ENCODE peak calls at places on chromosomes 1 and 21, in four cellular contexts. L, I, X and G are unnamed samples.

GRCh38 chr1:66402194-66402593 is 131.8 kb upstream of the SGIP1 start:
- DNase-seq in L (peak; percentile 51), I (no peak), X (no peak), G (no peak)

GRCh38 chr21:45874716-45875415 is 106.7 kb upstream of the COL6A1 start:
- DNase-seq in L (peak; percentile 57), X (no peak), I (peak; percentile 9), G (no peak)

GRCh38 chr21:32712043-32712442 is 15.8 kb downstream of the SYNJ1 start:
- DNase-seq in L (peak; percentile 20), I (no peak), X (no peak), G (no peak)

GRCh38 chr1:12287869-12288268 is 58.0 kb downstream of the VPS13D start:
- DNase-seq in I (no peak), X (no peak), L (no peak), G (no peak)

GRCh38 chr1:201229771-201230635 is 39.4 kb downstream of the IGFN1 start:
- DNase-seq in L (no peak), X (no peak), I (no peak), G (peak; percentile 80)

GRCh38 chr1:55428944-55429931 is 214.1 kb upstream of the USP24 start:
- DNase-seq in I (peak; percentile 100), L (peak; percentile 11), X (peak; percentile 100), G (peak; percentile 92)

GRCh38 chr1:232982238-232982944 is 32.0 kb downstream of the NTPCR start:
- DNase-seq in X (no peak), I (no peak), L (no peak), G (no peak)

GRCh38 chr1:175191654-175192053 is 922 bp downstream of the KIAA0040 start:
- DNase-seq in I (no peak), L (peak; percentile 39), X (no peak), G (peak; percentile 90)

GRCh38 chr1:211711313-211711712 is 35.9 kb upstream of the NEK2 start:
- DNase-seq in X (no peak), I (no peak), L (no peak), G (no peak)

GRCh38 chr1:26358411-26359384 is 4.8 kb upstream of the CRYBG2 start:
- DNase-seq in X (no peak), L (peak; percentile 83), I (peak; percentile 90), G (no peak)

GRCh38 chr21:45366931-45367401 is 38.0 kb upstream of the COL18A1 start:
- DNase-seq in X (no peak), I (peak; percentile 74), L (peak; percentile 55), G (no peak)

GRCh38 chr1:178607718-178608408 is 95.0 kb downstream of the TEX35 start:
- DNase-seq in L (no peak), X (no peak), I (no peak), G (no peak)

GRCh38 chr1:12183095-12183794 is 16.5 kb downstream of the TNFRSF1B start:
- DNase-seq in L (no peak), I (no peak), X (no peak), G (no peak)

GRCh38 chr1:176998396-176998795 is 166.1 kb downstream of the ASTN1 start:
- DNase-seq in X (no peak), L (no peak), I (no peak), G (peak; percentile 39)

GRCh38 chr1:247447162-247447909 is 10.6 kb downstream of the OR2B11 start:
- DNase-seq in I (no peak), L (no peak), X (no peak), G (no peak)

GRCh38 chr1:39943471-39944290 is 11.3 kb upstream of the MFSD2A start:
- DNase-seq in L (no peak), I (no peak), X (no peak), G (no peak)

GRCh38 chr1:31198150-31198549 is 41.5 kb downstream of the NKAIN1 start:
- DNase-seq in X (no peak), L (no peak), I (no peak), G (no peak)

GRCh38 chr21:45615145-45615711 is 28.3 kb upstream of the PCBP3 start:
- DNase-seq in X (no peak), I (peak; percentile 23), L (peak; percentile 69), G (no peak)

GRCh38 chr1:97340951-97341350 is 579.9 kb downstream of the DPYD start:
- DNase-seq in X (no peak), I (no peak), L (no peak), G (no peak)

GRCh38 chr1:178417858-178418257 is 78.9 kb downstream of the CLEC20A start:
- DNase-seq in I (peak; percentile 53), X (peak; percentile 79), L (no peak), G (no peak)

GRCh38 chr1:70717211-70717610 is 306.1 kb downstream of the CTH start:
- DNase-seq in L (no peak), I (no peak), X (no peak), G (no peak)

GRCh38 chr1:97243973-97244560 is 522.5 kb downstream of the PTBP2 start:
- DNase-seq in I (no peak), X (no peak), L (no peak), G (no peak)

GRCh38 chr1:42756956-42757891 is 9.6 kb downstream of the P3H1 start:
- DNase-seq in L (no peak), I (peak; percentile 70), X (no peak), G (no peak)

GRCh38 chr1:53672785-53673184 is 66.2 kb downstream of the GLIS1 start:
- DNase-seq in I (no peak), X (no peak), L (no peak), G (no peak)

GRCh38 chr1:57889686-57890360 is 466.0 kb upstream of the DAB1 start:
- DNase-seq in X (no peak), L (no peak), I (no peak), G (no peak)

GRCh38 chr1:24894002-24894401 is 36.1 kb downstream of the RUNX3 start:
- DNase-seq in L (no peak), I (no peak), X (no peak), G (no peak)

GRCh38 chr1:192730206-192730605 is 78.6 kb upstream of the RGS2 start:
- DNase-seq in X (no peak), L (no peak), I (no peak), G (no peak)

GRCh38 chr1:36888811-36889477 is 145.4 kb downstream of the GRIK3 start:
- DNase-seq in X (no peak), L (no peak), I (no peak), G (peak; percentile 78)

GRCh38 chr1:230414694-230415093 is 11.4 kb downstream of the PGBD5 start:
- DNase-seq in I (no peak), L (no peak), X (no peak), G (no peak)

GRCh38 chr1:182616130-182617074 is 12.2 kb upstream of the RGS16 start:
- DNase-seq in L (peak; percentile 66), X (no peak), I (no peak), G (no peak)

GRCh38 chr1:63915121-63915520 is 141.3 kb downstream of the ROR1 start:
- DNase-seq in X (no peak), I (peak; percentile 25), L (no peak), G (no peak)

GRCh38 chr1:10304295-10304694 is 93.9 kb downstream of the KIF1B start:
- DNase-seq in I (no peak), X (no peak), L (no peak), G (no peak)

GRCh38 chr1:160251687-160252526 is 10.4 kb downstream of the DCAF8 start:
- DNase-seq in I (peak; percentile 81), X (no peak), L (peak; percentile 67), G (no peak)
- H3K27ac ChIP-seq in I (peak overlapping the region; percentile 22), X (no peak overlapping the region), L (peak overlapping the region; percentile 23), G (peak overlapping the region; percentile 40)

GRCh38 chr21:43810505-43811261 is 21.3 kb downstream of the RRP1 start:
- DNase-seq in X (no peak), I (peak; percentile 75), L (peak; percentile 93), G (peak; percentile 93)
- TF ChIP-seq POLR2AphosphoS5 in X (no peak), I (no peak), L (no peak), G (no peak)

GRCh38 chr1:23481904-23482303 is 2.1 kb downstream of the ASAP3 start:
- DNase-seq in L (no peak), X (no peak), I (no peak), G (no peak)

GRCh38 chr1:23480187-23481025 is 3.6 kb downstream of the ASAP3 start:
- DNase-seq in X (no peak), L (no peak), I (no peak), G (no peak)

GRCh38 chr1:23477359-23478144 is 6.4 kb downstream of the ASAP3 start:
- DNase-seq in I (no peak), X (no peak), L (no peak), G (no peak)

GRCh38 chr1:23481026-23481597 is 2.9 kb downstream of the ASAP3 start:
- DNase-seq in X (no peak), I (no peak), L (no peak), G (no peak)

GRCh38 chr1:23478896-23479790 is 4.8 kb downstream of the ASAP3 start:
- DNase-seq in X (no peak), I (peak; percentile 97), L (peak; percentile 38), G (no peak)
- H3K4me1 ChIP-seq in X (peaks cover 19% of the 10 kb centered on the region), I (peaks cover 75% of the 10 kb centered on the region), L (peaks cover 16% of the 10 kb centered on the region), G (peaks cover 70% of the 10 kb centered on the region)

GRCh38 chr21:26795866-26796329 is 49.3 kb downstream of the ADAMTS1 start:
- DNase-seq in I (no peak), X (no peak), L (peak; percentile 63), G (no peak)

GRCh38 chr21:26797878-26798456 is 47.2 kb downstream of the ADAMTS1 start:
- DNase-seq in X (no peak), I (no peak), L (no peak), G (no peak)

GRCh38 chr21:26795398-26795790 is 49.8 kb downstream of the ADAMTS1 start:
- DNase-seq in I (no peak), X (no peak), L (no peak), G (no peak)

GRCh38 chr21:26798856-26799751 is 46.1 kb downstream of the ADAMTS1 start:
- DNase-seq in X (no peak), I (no peak), L (no peak), G (no peak)

DNA sequence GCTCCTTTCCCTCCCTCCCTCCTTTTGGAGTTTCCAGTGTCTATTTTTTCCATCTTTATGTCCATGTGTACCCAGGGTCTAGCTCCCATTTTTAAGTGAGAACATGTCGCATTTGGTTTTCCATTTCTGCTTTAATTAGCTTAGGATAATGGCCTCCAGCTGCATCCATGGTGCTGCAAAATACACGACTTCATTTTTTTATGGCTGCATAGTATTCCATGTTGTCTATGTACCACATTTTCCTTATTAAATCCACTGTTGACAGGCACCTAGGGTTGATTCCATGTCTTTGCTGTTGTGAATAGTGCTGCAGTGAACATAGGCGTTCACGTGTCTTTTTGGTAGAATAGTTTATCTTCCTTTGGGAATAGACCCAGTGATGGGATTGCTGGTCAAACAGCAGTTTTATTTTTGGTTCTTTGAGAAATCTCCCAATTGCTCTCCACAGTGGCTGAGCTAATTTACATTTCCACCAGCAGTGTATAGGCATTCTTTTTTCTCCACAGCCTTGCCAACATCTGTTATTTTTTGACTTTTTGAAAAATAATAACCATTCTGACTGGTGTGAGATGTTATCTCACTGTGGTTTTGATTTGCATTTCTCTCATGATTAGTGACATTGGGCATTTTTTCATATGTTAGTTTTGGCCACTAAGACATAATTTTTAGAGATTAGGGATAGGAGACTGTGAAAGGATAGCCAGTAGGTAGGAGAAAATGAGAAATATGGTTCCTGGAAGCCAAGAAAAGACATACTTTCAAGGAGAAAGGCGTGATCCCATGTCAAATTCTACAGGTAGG is 50.4 kb downstream of the ADAMTS1 start:
- DNase-seq in L (no peak), I (no peak), X (no peak), G (no peak)
- H3K27ac ChIP-seq in L (peak overlapping the region; percentile 66), I (no peak overlapping the region), X (no peak overlapping the region), G (peak overlapping the region; percentile 63)